ENCODE peak calls at places on chromosome 15, in four cellular contexts. K is keratinocyte, M is IMR-90, I is K562. G is an unnamed sample. For H3K9me1, the result is how much of the 10 kb centered on the place peaks cover.

GRCh38 chr15:39028069-39028468 is 463.5 kb upstream of the RASGRP1 start:
- DNase-seq in K (no peak), M (peak), I (no peak), G (peak)

GRCh38 chr15:54064412-54064811 is 86.2 kb downstream of the UNC13C start:
- DNase-seq in K (no peak), M (no peak), I (no peak), G (no peak)

GRCh38 chr15:66780172-66780972 is 78.3 kb downstream of the SMAD6 start:
- DNase-seq in K (no peak), M (peak), I (no peak), G (no peak)

GRCh38 chr15:74978503-74978902 is 16.9 kb upstream of the SCAMP5 start:
- DNase-seq in K (no peak), M (peak), I (no peak), G (no peak)

GRCh38 chr15:49145651-49146609 is 9.5 kb downstream of the COPS2 start:
- DNase-seq in K (no peak), M (peak), I (peak), G (peak)

GRCh38 chr15:99452728-99453643 is 112.8 kb upstream of the MEF2A start:
- DNase-seq in K (no peak), M (peak), I (no peak), G (peak)

GRCh38 chr15:72178976-72179585 is 18.5 kb downstream of the GRAMD2A start:
- DNase-seq in K (no peak), M (no peak), I (no peak), G (no peak)

GRCh38 chr15:71559098-71559497 is 251.3 kb upstream of the NR2E3 start:
- DNase-seq in K (no peak), M (peak), I (no peak), G (no peak)

GRCh38 chr15:70127288-70127746 is 29.6 kb upstream of the TLE3 start:
- DNase-seq in K (no peak), M (no peak), I (no peak), G (peak)

GRCh38 chr15:53910236-53910849 is 67.9 kb upstream of the UNC13C start:
- DNase-seq in K (peak), M (no peak), I (no peak), G (no peak)

GRCh38 chr15:77002954-77003912 is 8.3 kb downstream of the PSTPIP1 start:
- DNase-seq in K (no peak), M (no peak), I (no peak), G (no peak)

GRCh38 chr15:88653200-88654064 is 14.6 kb downstream of the ISG20 start:
- DNase-seq in K (no peak), M (no peak), I (no peak), G (no peak)

GRCh38 chr15:83475551-83475950 is 28.4 kb downstream of the SH3GL3 start:
- DNase-seq in K (no peak), M (peak), I (no peak), G (no peak)

GRCh38 chr15:66701422-66702034 is 508 bp upstream of the SMAD6 start:
- DNase-seq in K (no peak), M (no peak), I (no peak), G (no peak)

GRCh38 chr15:57118013-57118799 is 199.8 kb downstream of the TCF12 start:
- DNase-seq in K (no peak), M (peak), I (no peak), G (peak)

GRCh38 chr15:64772488-64772887 is 2.9 kb downstream of the RBPMS2 start:
- DNase-seq in K (no peak), M (no peak), I (no peak), G (no peak)

GRCh38 chr15:26298010-26298661 is 435.0 kb upstream of the ATP10A start:
- DNase-seq in K (no peak), M (no peak), I (no peak), G (no peak)

GRCh38 chr15:75309711-75310110 is 26.2 kb upstream of the COMMD4 start:
- DNase-seq in K (no peak), M (no peak), I (no peak), G (no peak)

GRCh38 chr15:33215941-33216872 is 21.7 kb upstream of the FMN1 start:
- DNase-seq in K (no peak), M (peak), I (no peak), G (peak)

GRCh38 chr15:48144889-48145288 is 24.1 kb downstream of the SLC24A5 start:
- DNase-seq in K (no peak), M (peak), I (no peak), G (no peak)

GRCh38 chr15:55253580-55253979 is 36.0 kb downstream of the RAB27A start:
- DNase-seq in K (no peak), M (peak), I (no peak), G (no peak)

GRCh38 chr15:74041311-74041756 is 41.0 kb downstream of the GOLGA6A start:
- DNase-seq in K (no peak), M (no peak), I (no peak), G (no peak)

GRCh38 chr15:99120050-99120777 is 15.3 kb downstream of the SYNM start:
- DNase-seq in K (no peak), M (no peak), I (no peak), G (no peak)

GRCh38 chr15:57112178-57112577 is 193.7 kb downstream of the TCF12 start:
- DNase-seq in K (no peak), M (peak), I (no peak), G (no peak)

GRCh38 chr15:67184208-67184925 is 70.1 kb downstream of the AAGAB start:
- DNase-seq in K (no peak), M (no peak), I (no peak), G (no peak)

GRCh38 chr15:79032656-79033055 is 57.9 kb downstream of the RASGRF1 start:
- DNase-seq in K (no peak), M (no peak), I (no peak), G (no peak)

GRCh38 chr15:65305144-65305758 is 774 bp downstream of the RNU5B-1 start:
- DNase-seq in K (peak), M (no peak), I (peak), G (no peak)

GRCh38 chr15:73865904-73866303 is 7.5 kb upstream of the TBC1D21 start:
- DNase-seq in K (no peak), M (no peak), I (no peak), G (no peak)

GRCh38 chr15:99432271-99433025 is 133.3 kb upstream of the MEF2A start:
- DNase-seq in K (no peak), M (no peak), I (no peak), G (no peak)

DNA sequence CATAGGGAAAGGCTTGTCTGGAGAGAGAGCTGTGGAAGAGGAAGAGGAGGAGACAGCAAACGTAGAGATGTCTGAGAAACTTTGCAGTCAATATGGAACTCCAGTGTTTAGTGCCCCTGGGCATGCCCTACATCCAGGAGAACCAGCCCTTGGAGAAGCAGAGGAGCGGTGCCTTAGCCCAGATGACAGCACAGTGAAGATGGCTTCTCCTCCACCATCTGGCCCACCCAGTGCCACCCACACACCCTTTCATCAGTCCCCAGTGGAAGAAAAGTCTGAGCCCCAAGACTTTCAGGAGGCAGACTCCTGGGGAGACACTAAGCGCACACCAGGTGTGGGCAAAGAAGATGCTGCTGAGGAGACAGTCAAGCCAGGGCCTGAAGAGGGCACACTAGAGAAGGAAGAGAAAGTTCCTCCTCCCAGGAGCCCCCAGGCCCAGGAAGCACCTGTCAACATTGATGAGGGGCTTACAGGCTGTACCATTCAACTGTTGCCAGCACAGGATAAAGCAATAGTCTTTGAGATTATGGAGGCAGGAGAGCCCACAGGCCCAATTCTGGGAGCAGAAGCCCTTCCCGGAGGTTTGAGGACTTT is 6.9 kb downstream of the MAP1A start:
- DNase-seq in K (no peak), M (no peak), I (no peak), G (no peak)
- H3K9me1 ChIP-seq in K (under half), M (under half), I (under half), G (under half)

GRCh38 chr15:90600954-90601353 is 71.2 kb downstream of the CRTC3 start:
- DNase-seq in K (no peak), M (no peak), I (no peak), G (no peak)
- H3K9me1 ChIP-seq in K (under half), M (under half), I (under half), G (under half)

DNA sequence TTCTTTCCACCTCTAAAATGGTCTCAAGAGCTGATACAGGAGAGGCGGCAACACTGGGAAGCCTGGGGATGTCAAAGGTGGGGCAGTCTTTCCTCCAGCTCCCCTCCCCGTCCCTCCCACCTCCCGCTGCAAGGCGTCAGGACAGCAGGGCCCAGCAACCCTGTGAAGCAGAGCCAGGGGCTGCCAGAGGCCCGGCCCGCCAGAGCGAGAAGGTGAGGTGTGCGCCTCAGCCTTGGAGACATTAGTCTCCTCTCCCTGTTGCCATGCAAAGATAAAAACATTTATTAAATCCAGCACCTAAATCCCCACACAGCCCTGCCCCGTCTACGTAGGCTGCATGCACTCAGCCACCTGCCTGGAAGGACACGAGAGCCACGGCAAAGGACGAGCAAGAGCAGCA is 75.6 kb downstream of the FAM174B start:
- DNase-seq in K (no peak), M (no peak), I (no peak), G (no peak)
- H3K9me1 ChIP-seq in K (under half), M (under half), I (under half), G (under half)

GRCh38 chr15:86165263-86166204 is 85.9 kb downstream of the AGBL1 start:
- DNase-seq in K (no peak), M (no peak), I (no peak), G (no peak)
- H3K9me1 ChIP-seq in K (under half), M (under half), I (under half), G (under half)

DNA sequence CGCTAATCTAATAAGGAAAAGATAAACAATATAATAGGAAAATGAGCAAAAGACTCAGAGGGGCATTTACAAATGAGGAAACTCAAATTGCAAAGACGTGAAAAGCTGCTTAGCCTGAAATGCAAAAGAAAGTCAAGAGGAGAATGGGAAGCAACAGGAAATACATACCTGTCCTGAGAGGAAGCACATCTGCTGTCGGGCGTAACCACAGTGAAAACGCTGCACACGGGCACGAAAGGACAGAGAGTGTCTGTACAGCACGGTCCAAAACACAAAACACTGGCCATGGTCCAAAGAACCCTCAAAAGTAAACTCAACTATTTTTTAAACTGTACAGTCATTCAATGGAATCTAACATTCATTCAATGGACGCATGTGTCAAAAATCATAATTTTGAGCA is 100.6 kb downstream of the CHSY1 start:
- DNase-seq in K (no peak), M (no peak), I (no peak), G (no peak)
- H3K9me1 ChIP-seq in K (under half), M (under half), I (under half), G (under half)